ENCODE peak calls at places on chromosomes 11 and 22, in seven cellular contexts. One of them, this sample, is unnamed.

GRCh38 chr11:11148104-11148509 is 204.9 kb downstream of the CSNK2A3 start:
- DNase-seq in heart left ventricle: peak; percentile 81
- DNase-seq in ovary: peak; percentile 88
- DNase-seq in esophagus muscularis mucosa: peak; percentile 94
- DNase-seq in H54: no peak
- DNase-seq in tibial nerve: peak; percentile 63
- DNase-seq in GM12891: no peak
- DNase-seq in this sample: peak; percentile 6

GRCh38 chr11:65435330-65435931 is 12.8 kb downstream of the NEAT1 start:
- DNase-seq in heart left ventricle: no peak
- DNase-seq in esophagus muscularis mucosa: no peak
- DNase-seq in ovary: no peak
- DNase-seq in H54: no peak
- DNase-seq in GM12891: no peak
- DNase-seq in tibial nerve: no peak
- DNase-seq in this sample: no peak

GRCh38 chr22:25453058-25453457 is 111.4 kb upstream of the GRK3 start:
- DNase-seq in ovary: no peak
- DNase-seq in GM12891: no peak
- DNase-seq in heart left ventricle: no peak
- DNase-seq in H54: no peak
- DNase-seq in tibial nerve: no peak
- DNase-seq in esophagus muscularis mucosa: no peak
- DNase-seq in this sample: no peak

GRCh38 chr11:5004429-5005274 is 10.0 kb downstream of the OR51L1 start:
- DNase-seq in esophagus muscularis mucosa: no peak
- DNase-seq in GM12891: no peak
- DNase-seq in heart left ventricle: peak; percentile 58
- DNase-seq in tibial nerve: peak; percentile 44
- DNase-seq in ovary: peak; percentile 50
- DNase-seq in H54: peak; percentile 8
- DNase-seq in this sample: peak; percentile 45

GRCh38 chr11:77596626-77597025 is 6.9 kb downstream of the AQP11 start:
- DNase-seq in esophagus muscularis mucosa: no peak
- DNase-seq in heart left ventricle: no peak
- DNase-seq in tibial nerve: no peak
- DNase-seq in ovary: no peak
- DNase-seq in H54: no peak
- DNase-seq in GM12891: no peak
- DNase-seq in this sample: no peak

GRCh38 chr22:27804683-27805297 is 3.2 kb upstream of the MN1 start:
- DNase-seq in ovary: peak; percentile 80
- DNase-seq in heart left ventricle: peak; percentile 82
- DNase-seq in H54: peak; percentile 63
- DNase-seq in tibial nerve: peak; percentile 81
- DNase-seq in GM12891: peak; percentile 71
- DNase-seq in esophagus muscularis mucosa: no peak
- DNase-seq in this sample: peak; percentile 50

GRCh38 chr11:126890561-126890960 is 110.0 kb downstream of the KIRREL3 start:
- DNase-seq in tibial nerve: no peak
- DNase-seq in heart left ventricle: no peak
- DNase-seq in H54: no peak
- DNase-seq in GM12891: no peak
- DNase-seq in ovary: no peak
- DNase-seq in esophagus muscularis mucosa: no peak
- DNase-seq in this sample: no peak

GRCh38 chr11:20238712-20239111 is 78.4 kb upstream of the DBX1 start:
- DNase-seq in ovary: no peak
- DNase-seq in H54: no peak
- DNase-seq in esophagus muscularis mucosa: no peak
- DNase-seq in heart left ventricle: peak; percentile 46
- DNase-seq in tibial nerve: no peak
- DNase-seq in GM12891: no peak
- DNase-seq in this sample: no peak

GRCh38 chr22:50296658-50297490 is 10.6 kb downstream of the PLXNB2 start:
- DNase-seq in GM12891: no peak
- DNase-seq in heart left ventricle: peak; percentile 56
- DNase-seq in tibial nerve: no peak
- DNase-seq in ovary: no peak
- DNase-seq in esophagus muscularis mucosa: no peak
- DNase-seq in H54: no peak
- DNase-seq in this sample: no peak

GRCh38 chr22:50567721-50568252 is 5.1 kb upstream of the SYCE3 start:
- DNase-seq in H54: no peak
- DNase-seq in heart left ventricle: no peak
- DNase-seq in esophagus muscularis mucosa: no peak
- DNase-seq in GM12891: no peak
- DNase-seq in ovary: no peak
- DNase-seq in tibial nerve: no peak
- DNase-seq in this sample: no peak

GRCh38 chr11:34466802-34467488 is 28.2 kb downstream of the CAT start:
- DNase-seq in heart left ventricle: no peak
- DNase-seq in H54: no peak
- DNase-seq in ovary: no peak
- DNase-seq in GM12891: no peak
- DNase-seq in tibial nerve: no peak
- DNase-seq in esophagus muscularis mucosa: no peak
- DNase-seq in this sample: peak; percentile 33

GRCh38 chr11:83033972-83034672 is 37.6 kb downstream of the RAB30 start:
- DNase-seq in ovary: peak; percentile 68
- DNase-seq in tibial nerve: peak; percentile 65
- DNase-seq in esophagus muscularis mucosa: no peak
- DNase-seq in GM12891: no peak
- DNase-seq in H54: peak; percentile 28
- DNase-seq in heart left ventricle: peak; percentile 66
- DNase-seq in this sample: peak; percentile 20

GRCh38 chr11:116582621-116583020 is 190.2 kb downstream of the BUD13 start:
- DNase-seq in esophagus muscularis mucosa: no peak
- DNase-seq in ovary: no peak
- DNase-seq in tibial nerve: no peak
- DNase-seq in heart left ventricle: no peak
- DNase-seq in H54: no peak
- DNase-seq in GM12891: no peak
- DNase-seq in this sample: no peak

GRCh38 chr11:124113890-124114289 is 1.4 kb upstream of the VWA5A start:
- DNase-seq in H54: no peak
- DNase-seq in esophagus muscularis mucosa: no peak
- DNase-seq in GM12891: no peak
- DNase-seq in heart left ventricle: no peak
- DNase-seq in tibial nerve: no peak
- DNase-seq in ovary: no peak
- DNase-seq in this sample: peak; percentile 54
- TF ChIP-seq POLR2A in H54: no peak
- TF ChIP-seq POLR2A in esophagus muscularis mucosa: no peak
- TF ChIP-seq POLR2A in GM12891: no peak
- TF ChIP-seq POLR2A in heart left ventricle: no peak
- TF ChIP-seq POLR2A in tibial nerve: no peak
- TF ChIP-seq POLR2A in ovary: no peak
- TF ChIP-seq POLR2A in this sample: peak; percentile 65

GRCh38 chr22:22931557-22932270 is 44.1 kb downstream of the IGLL5 start:
- DNase-seq in tibial nerve: no peak
- DNase-seq in H54: no peak
- DNase-seq in heart left ventricle: no peak
- DNase-seq in ovary: no peak
- DNase-seq in esophagus muscularis mucosa: no peak
- DNase-seq in GM12891: no peak
- DNase-seq in this sample: no peak

GRCh38 chr22:22929381-22930221 is 42.0 kb downstream of the IGLL5 start:
- DNase-seq in esophagus muscularis mucosa: no peak
- DNase-seq in GM12891: no peak
- DNase-seq in H54: no peak
- DNase-seq in tibial nerve: no peak
- DNase-seq in heart left ventricle: peak; percentile 10
- DNase-seq in ovary: no peak
- DNase-seq in this sample: no peak

GRCh38 chr22:22928666-22929380 is 41.2 kb downstream of the IGLL5 start:
- DNase-seq in heart left ventricle: peak; percentile 39
- DNase-seq in H54: peak; percentile 19
- DNase-seq in esophagus muscularis mucosa: no peak
- DNase-seq in GM12891: peak; percentile 88
- DNase-seq in tibial nerve: no peak
- DNase-seq in ovary: no peak
- DNase-seq in this sample: no peak

GRCh38 chr22:22930571-22931556 is 43.2 kb downstream of the IGLL5 start:
- DNase-seq in esophagus muscularis mucosa: no peak
- DNase-seq in ovary: no peak
- DNase-seq in H54: no peak
- DNase-seq in GM12891: no peak
- DNase-seq in heart left ventricle: peak; percentile 13
- DNase-seq in tibial nerve: no peak
- DNase-seq in this sample: no peak

DNA sequence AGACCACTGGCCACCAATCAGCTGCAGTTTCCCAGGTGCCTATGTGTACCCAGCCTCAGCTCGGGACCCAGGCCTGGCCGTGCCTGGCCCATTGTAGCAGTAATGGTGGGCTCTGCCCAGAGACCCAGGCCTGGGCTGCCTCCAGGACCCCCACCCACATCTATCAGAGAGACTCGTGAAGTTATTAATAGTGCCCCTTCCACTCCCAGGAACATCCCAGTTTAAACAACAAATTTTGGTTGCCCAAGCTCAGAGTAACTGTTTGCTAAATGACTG is 42.5 kb downstream of the IGLL5 start:
- DNase-seq in H54: no peak
- DNase-seq in esophagus muscularis mucosa: no peak
- DNase-seq in heart left ventricle: no peak
- DNase-seq in tibial nerve: no peak
- DNase-seq in ovary: no peak
- DNase-seq in GM12891: no peak
- DNase-seq in this sample: no peak
- TF ChIP-seq POLR2A in H54: no peak
- TF ChIP-seq POLR2A in esophagus muscularis mucosa: no peak
- TF ChIP-seq POLR2A in heart left ventricle: no peak
- TF ChIP-seq POLR2A in tibial nerve: no peak
- TF ChIP-seq POLR2A in ovary: no peak
- TF ChIP-seq POLR2A in GM12891: no peak
- TF ChIP-seq POLR2A in this sample: no peak

GRCh38 chr11:843086-843704 is 543 bp downstream of the TSPAN4 start:
- DNase-seq in tibial nerve: no peak
- DNase-seq in H54: no peak
- DNase-seq in ovary: peak; percentile 71
- DNase-seq in GM12891: no peak
- DNase-seq in esophagus muscularis mucosa: no peak
- DNase-seq in heart left ventricle: no peak
- DNase-seq in this sample: no peak

GRCh38 chr11:845872-846271 is 3.2 kb downstream of the TSPAN4 start:
- DNase-seq in GM12891: no peak
- DNase-seq in ovary: no peak
- DNase-seq in tibial nerve: no peak
- DNase-seq in esophagus muscularis mucosa: no peak
- DNase-seq in H54: no peak
- DNase-seq in heart left ventricle: no peak
- DNase-seq in this sample: no peak

GRCh38 chr11:842370-843002 is at the start of the genes POLR2L and TSPAN4:
- DNase-seq in ovary: peak; percentile 93
- DNase-seq in H54: no peak
- DNase-seq in GM12891: peak; percentile 98
- DNase-seq in tibial nerve: peak; percentile 88
- DNase-seq in heart left ventricle: peak; percentile 94
- DNase-seq in esophagus muscularis mucosa: peak; percentile 97
- DNase-seq in this sample: peak; percentile 96

GRCh38 chr11:844693-845644 is 2.3 kb downstream of the TSPAN4 start:
- DNase-seq in H54: peak; percentile 88
- DNase-seq in esophagus muscularis mucosa: peak; percentile 98
- DNase-seq in GM12891: no peak
- DNase-seq in tibial nerve: peak; percentile 97
- DNase-seq in heart left ventricle: peak; percentile 95
- DNase-seq in ovary: peak; percentile 95
- DNase-seq in this sample: peak; percentile 85

GRCh38 chr11:843818-844692 is 1.4 kb downstream of the TSPAN4 start:
- DNase-seq in ovary: peak; percentile 92
- DNase-seq in esophagus muscularis mucosa: peak; percentile 99
- DNase-seq in GM12891: no peak
- DNase-seq in H54: peak; percentile 95
- DNase-seq in heart left ventricle: peak; percentile 96
- DNase-seq in tibial nerve: peak; percentile 97
- DNase-seq in this sample: no peak
- TF ChIP-seq POLR2A in ovary: peak; percentile 25
- TF ChIP-seq POLR2A in esophagus muscularis mucosa: peak; percentile 39
- TF ChIP-seq POLR2A in GM12891: no peak
- TF ChIP-seq POLR2A in H54: peak; percentile 70
- TF ChIP-seq POLR2A in heart left ventricle: no peak
- TF ChIP-seq POLR2A in tibial nerve: peak; percentile 70
- TF ChIP-seq POLR2A in this sample: no peak

GRCh38 chr11:2701898-2702434 is 2.2 kb upstream of the KCNQ1OT1 start:
- DNase-seq in heart left ventricle: no peak
- DNase-seq in H54: no peak
- DNase-seq in tibial nerve: no peak
- DNase-seq in ovary: peak; percentile 26
- DNase-seq in GM12891: no peak
- DNase-seq in esophagus muscularis mucosa: no peak
- DNase-seq in this sample: no peak

GRCh38 chr11:2701230-2701629 is 1.4 kb upstream of the KCNQ1OT1 start:
- DNase-seq in esophagus muscularis mucosa: no peak
- DNase-seq in tibial nerve: no peak
- DNase-seq in heart left ventricle: no peak
- DNase-seq in H54: no peak
- DNase-seq in GM12891: no peak
- DNase-seq in ovary: peak; percentile 36
- DNase-seq in this sample: no peak

GRCh38 chr11:2699185-2699530 is 636 bp downstream of the KCNQ1OT1 start:
- DNase-seq in heart left ventricle: no peak
- DNase-seq in esophagus muscularis mucosa: no peak
- DNase-seq in GM12891: no peak
- DNase-seq in H54: no peak
- DNase-seq in tibial nerve: no peak
- DNase-seq in ovary: peak; percentile 56
- DNase-seq in this sample: peak; percentile 55

GRCh38 chr11:2699531-2700414 is at the start of gene KCNQ1OT1:
- DNase-seq in ovary: peak; percentile 92
- DNase-seq in tibial nerve: peak; percentile 77
- DNase-seq in esophagus muscularis mucosa: peak; percentile 96
- DNase-seq in heart left ventricle: peak; percentile 92
- DNase-seq in GM12891: peak; percentile 92
- DNase-seq in H54: peak; percentile 98
- DNase-seq in this sample: peak; percentile 95

DNA sequence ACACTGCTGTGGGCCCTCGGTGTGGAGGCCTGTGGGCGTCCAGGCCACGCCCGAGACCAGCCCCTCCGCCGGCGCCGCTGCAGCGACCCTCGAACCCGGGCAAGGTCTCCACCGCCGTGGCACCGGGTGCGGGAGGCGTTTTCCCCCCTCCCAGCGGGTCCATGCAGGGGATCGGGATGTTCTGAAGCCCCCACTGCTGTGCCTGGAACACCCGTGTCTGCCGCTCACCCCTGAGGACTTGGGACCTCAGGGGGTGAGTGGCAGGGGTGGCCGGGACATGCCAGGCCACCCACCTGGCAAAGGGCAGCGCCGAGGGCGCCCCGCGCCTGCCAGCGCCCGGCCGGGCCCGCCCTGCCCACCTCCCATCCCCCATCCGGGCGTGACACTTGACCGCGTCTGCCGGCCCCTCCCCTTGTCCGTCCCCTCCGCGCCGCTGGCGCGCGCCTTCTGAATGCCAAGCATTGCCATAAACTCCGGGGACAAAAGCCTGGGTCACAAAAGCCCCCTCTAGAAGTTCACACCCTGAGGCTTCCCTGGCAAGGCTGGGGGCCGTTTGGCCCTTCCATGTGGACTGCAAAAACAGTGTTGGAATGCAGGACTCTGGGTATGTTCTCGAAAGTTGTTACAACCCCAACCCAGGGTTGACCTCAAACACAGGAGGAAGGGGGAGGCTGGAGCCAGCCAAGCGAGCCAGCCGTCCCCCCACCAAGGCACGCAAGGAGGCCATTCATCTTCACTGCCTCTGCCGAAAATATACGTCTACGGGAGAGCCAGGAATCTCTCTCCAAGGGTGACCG is 819 bp upstream of the KCNQ1OT1 start:
- DNase-seq in H54: peak; percentile 59
- DNase-seq in ovary: peak; percentile 73
- DNase-seq in tibial nerve: peak; percentile 60
- DNase-seq in GM12891: no peak
- DNase-seq in heart left ventricle: peak; percentile 77
- DNase-seq in esophagus muscularis mucosa: no peak
- DNase-seq in this sample: peak; percentile 67
- TF ChIP-seq POLR2A in H54: no peak
- TF ChIP-seq POLR2A in ovary: no peak
- TF ChIP-seq POLR2A in tibial nerve: peak; percentile 12
- TF ChIP-seq POLR2A in GM12891: no peak
- TF ChIP-seq POLR2A in heart left ventricle: no peak
- TF ChIP-seq POLR2A in esophagus muscularis mucosa: peak; percentile 52
- TF ChIP-seq POLR2A in this sample: peak; percentile 40

This sample was measured in erythroblast.